ENCODE peak calls at places on chromosome 20, in four cellular contexts. Q is HS-27A, D is C1 segment of cervical spinal cord, X is heart right ventricle. R is an unnamed sample.

GRCh38 chr20:8082999-8083398 is 49.1 kb upstream of the PLCB1 start:
- DNase-seq in D (no peak), Q (no peak), X (no peak), R (no peak)

GRCh38 chr20:12166053-12166717 is 248.5 kb downstream of the BTBD3 start:
- DNase-seq in D (no peak), X (peak), Q (no peak), R (peak)

GRCh38 chr20:59823030-59823423 is 110.4 kb downstream of the SYCP2 start:
- DNase-seq in X (no peak), Q (no peak), D (no peak), R (no peak)

GRCh38 chr20:45444050-45444449 is 25.5 kb upstream of the WFDC2 start:
- DNase-seq in Q (no peak), X (no peak), D (no peak), R (no peak)

GRCh38 chr20:17966432-17967312 is 1.9 kb downstream of the SNX5 start:
- DNase-seq in X (no peak), D (no peak), Q (no peak), R (no peak)

GRCh38 chr20:57896017-57896416 is 186.2 kb upstream of the PMEPA1 start:
- DNase-seq in Q (no peak), D (no peak), X (no peak), R (peak)

GRCh38 chr20:9555781-9556180 is 41.4 kb downstream of the LAMP5 start:
- DNase-seq in X (no peak), Q (no peak), D (no peak), R (no peak)

GRCh38 chr20:37915800-37916570 is 13.1 kb downstream of the VSTM2L start:
- DNase-seq in X (no peak), Q (no peak), D (no peak), R (no peak)

GRCh38 chr20:13736792-13737191 is 47.9 kb downstream of the ESF1 start:
- DNase-seq in D (no peak), X (no peak), Q (no peak), R (no peak)